ENCODE peak calls at places on chromosomes 11 and 22, in eight cellular contexts. G, N, J, M, T, X, P and B are unnamed samples.

GRCh38 chr11:67820079-67820478 is 145.7 kb upstream of the ALDH3B2 start:
- DNase-seq in T (no peak), M (no peak), G (no peak), J (no peak), P (no peak), N (no peak), X (no peak), B (no peak)

GRCh38 chr11:10906521-10906920 is 48.7 kb upstream of the ZBED5 start:
- DNase-seq in N (no peak), X (no peak), T (peak), G (no peak), J (no peak), M (peak), P (no peak), B (peak)

GRCh38 chr22:35567794-35568193 is 27.2 kb downstream of the RASD2 start:
- DNase-seq in N (no peak), G (no peak), X (no peak), P (no peak), T (no peak), J (no peak), M (no peak), B (no peak)

GRCh38 chr22:35538801-35539321 is 1.8 kb upstream of the RASD2 start:
- DNase-seq in T (peak), P (no peak), N (no peak), G (no peak), X (peak), J (peak), M (no peak), B (peak)

GRCh38 chr11:33802414-33802950 is 28.2 kb upstream of the FBXO3 start:
- DNase-seq in T (peak), P (peak), M (peak), X (peak), J (peak), N (peak), G (peak), B (peak)

GRCh38 chr22:17728786-17729185 is 45.5 kb downstream of the BID start:
- DNase-seq in J (no peak), X (no peak), N (no peak), P (no peak), T (no peak), M (no peak), G (no peak), B (no peak)

GRCh38 chr11:121892131-121892681 is 223.8 kb downstream of the BLID start:
- DNase-seq in M (peak), T (no peak), P (no peak), J (no peak), X (no peak), N (no peak), G (peak), B (no peak)

GRCh38 chr22:40535642-40536041 is 100.9 kb downstream of the MRTFA start:
- DNase-seq in G (no peak), N (no peak), T (no peak), X (no peak), P (no peak), M (no peak), J (no peak), B (no peak)

GRCh38 chr22:37088108-37088605 is 21.4 kb downstream of the TMPRSS6 start:
- DNase-seq in T (peak), N (no peak), X (no peak), M (no peak), J (no peak), G (no peak), P (no peak), B (no peak)

GRCh38 chr11:76543006-76543703 is 98.3 kb downstream of the EMSY start:
- DNase-seq in N (no peak), T (no peak), J (no peak), P (no peak), X (no peak), M (no peak), G (no peak), B (no peak)

GRCh38 chr11:78149646-78150045 is 10.2 kb upstream of the ALG8 start:
- DNase-seq in X (no peak), T (no peak), J (no peak), G (no peak), M (peak), P (no peak), N (peak), B (peak)

GRCh38 chr11:94170953-94171352 is 42.3 kb downstream of the PANX1 start:
- DNase-seq in J (no peak), G (no peak), P (no peak), T (no peak), M (no peak), X (no peak), N (no peak), B (no peak)

GRCh38 chr11:86116996-86117705 is 48.3 kb upstream of the PICALM start:
- DNase-seq in N (no peak), G (no peak), J (no peak), P (no peak), X (no peak), T (peak), M (peak), B (peak)

GRCh38 chr11:132771746-132772145 is 760.6 kb downstream of the OPCML start:
- DNase-seq in X (no peak), J (no peak), N (no peak), P (no peak), T (no peak), G (no peak), M (no peak), B (no peak)

GRCh38 chr11:113663567-113663966 is 42.5 kb downstream of the TMPRSS5 start:
- DNase-seq in M (no peak), G (no peak), X (no peak), P (no peak), J (no peak), N (no peak), T (peak), B (peak)

GRCh38 chr22:46576556-46577351 is 39.3 kb upstream of the CELSR1 start:
- DNase-seq in N (no peak), X (no peak), M (no peak), G (peak), T (peak), J (peak), P (peak), B (peak)

GRCh38 chr11:128924618-128925017 is 18.1 kb downstream of the TP53AIP1 start:
- DNase-seq in J (no peak), G (no peak), P (no peak), M (no peak), N (no peak), T (no peak), X (no peak), B (no peak)

GRCh38 chr22:45475063-45475747 is 27.5 kb upstream of the FBLN1 start:
- DNase-seq in P (no peak), M (no peak), J (no peak), G (no peak), N (no peak), T (no peak), X (no peak), B (no peak)

GRCh38 chr11:122253541-122254317 is 137.7 kb upstream of the BLID start:
- DNase-seq in X (no peak), N (peak), J (no peak), T (peak), G (no peak), P (no peak), M (no peak), B (no peak)

GRCh38 chr22:46303347-46303965 is 6.8 kb downstream of the GTSE1 start:
- DNase-seq in T (peak), J (no peak), P (no peak), X (no peak), G (no peak), M (peak), N (no peak), B (no peak)

GRCh38 chr22:39207141-39208012 is 37.4 kb downstream of the PDGFB start:
- DNase-seq in X (no peak), T (peak), J (peak), G (no peak), P (peak), M (peak), N (no peak), B (peak)

GRCh38 chr11:20363500-20364411 is at the start of gene HTATIP2:
- DNase-seq in G (no peak), N (peak), P (peak), M (peak), T (peak), J (peak), X (peak), B (peak)

GRCh38 chr22:20578192-20578591 is 70.8 kb downstream of the MED15 start:
- DNase-seq in T (no peak), M (no peak), J (peak), N (no peak), P (no peak), X (no peak), G (no peak), B (no peak)

GRCh38 chr11:120682866-120683265 is 171.3 kb downstream of the GRIK4 start:
- DNase-seq in P (no peak), N (no peak), J (no peak), G (no peak), X (no peak), T (peak), M (peak), B (no peak)

GRCh38 chr11:124586247-124586860 is 16.6 kb downstream of the OR8A1 start:
- DNase-seq in J (peak), M (peak), P (peak), T (peak), N (peak), G (peak), X (peak), B (peak)

GRCh38 chr22:37378642-37379058 is 48.6 kb downstream of the ELFN2 start:
- DNase-seq in P (no peak), X (no peak), T (peak), G (no peak), N (no peak), J (no peak), M (no peak), B (no peak)

GRCh38 chr11:120205596-120206161 is 5.2 kb upstream of the OAF start:
- DNase-seq in M (peak), T (peak), N (no peak), X (no peak), P (no peak), J (no peak), G (no peak), B (peak)

GRCh38 chr11:7651140-7651551 is 22.2 kb downstream of the CYB5R2 start:
- DNase-seq in T (no peak), X (no peak), M (no peak), J (no peak), P (no peak), N (peak), G (no peak), B (no peak)

GRCh38 chr22:37161442-37161841 is 11.7 kb upstream of the IL2RB start:
- DNase-seq in X (no peak), T (peak), N (no peak), G (no peak), J (no peak), P (no peak), M (no peak), B (no peak)

GRCh38 chr11:116879789-116880402 is 42.5 kb upstream of the APOA1 start:
- DNase-seq in M (peak), P (peak), N (peak), J (no peak), T (peak), G (peak), X (no peak), B (peak)

GRCh38 chr22:43159484-43160178 is 8.3 kb downstream of the TSPO start:
- DNase-seq in P (no peak), T (no peak), M (no peak), J (peak), X (peak), G (no peak), N (no peak), B (peak)

GRCh38 chr22:30947821-30948454 is 20.6 kb downstream of the MORC2 start:
- DNase-seq in J (no peak), T (peak), X (no peak), N (peak), M (peak), P (no peak), G (peak), B (peak)

GRCh38 chr11:77993902-77994301 is 566 bp downstream of the INTS4 start:
- DNase-seq in P (no peak), T (no peak), N (no peak), X (no peak), M (no peak), J (no peak), G (no peak), B (peak)

GRCh38 chr11:46250071-46251052 is 27.1 kb upstream of the CREB3L1 start:
- DNase-seq in J (no peak), M (peak), P (no peak), X (no peak), G (no peak), T (no peak), N (no peak), B (no peak)